ENCODE peak calls at places on chromosomes 12 and 14, in four cellular contexts. N, C, H and G are unnamed samples.
A peak's percentile ranks its signal among the peaks of the same experiment; 100 is the strongest.

GRCh38 chr12:113220593-113221180 is 577 bp upstream of the TPCN1 start:
- DNase-seq in N (no peak), C (no peak), H (no peak), G (no peak)

GRCh38 chr12:25388216-25388615 is 137.5 kb upstream of the KRAS start:
- DNase-seq in H (peak; percentile 43), N (no peak), C (no peak), G (no peak)

GRCh38 chr12:52600941-52601481 is at the start of gene KRT72:
- DNase-seq in N (no peak), C (no peak), H (no peak), G (no peak)

GRCh38 chr14:82180057-82180620 is 646.5 kb upstream of the SEL1L start:
- DNase-seq in C (no peak), H (no peak), N (no peak), G (no peak)

GRCh38 chr14:75090353-75090752 is 20.9 kb downstream of the ZC2HC1C start:
- DNase-seq in N (no peak), H (no peak), C (no peak), G (peak; percentile 17)

GRCh38 chr12:93737457-93738198 is 60.5 kb downstream of the CRADD start:
- DNase-seq in H (peak; percentile 32), C (no peak), N (no peak), G (no peak)

GRCh38 chr12:73950506-73950905 is 587.1 kb upstream of the ATXN7L3B start:
- DNase-seq in H (no peak), C (no peak), N (no peak), G (no peak)

GRCh38 chr12:4910502-4911315 is 1.0 kb downstream of the KCNA1 start:
- DNase-seq in N (no peak), H (no peak), C (no peak), G (no peak)

GRCh38 chr12:27618836-27619235 is 77.4 kb upstream of the REP15 start:
- DNase-seq in H (no peak), N (peak; percentile 29), C (peak; percentile 62), G (no peak)

GRCh38 chr12:116130431-116130830 is 147.1 kb downstream of the MED13L start:
- DNase-seq in C (peak; percentile 26), N (no peak), H (no peak), G (no peak)

GRCh38 chr14:103629503-103630121 is 601 bp downstream of the KLC1 start:
- DNase-seq in C (no peak), H (peak; percentile 68), N (no peak), G (no peak)

GRCh38 chr14:58656671-58657411 is 19.1 kb downstream of the DACT1 start:
- DNase-seq in C (no peak), H (no peak), N (no peak), G (no peak)

GRCh38 chr12:94621662-94622359 is 28.5 kb downstream of the TMCC3 start:
- DNase-seq in N (peak; percentile 23), C (peak; percentile 79), H (peak; percentile 51), G (peak; percentile 100)

GRCh38 chr12:128339121-128339520 is 72.2 kb downstream of the TMEM132C start:
- DNase-seq in N (no peak), C (no peak), H (no peak), G (no peak)

GRCh38 chr14:103070971-103071542 is 13.0 kb upstream of the LBHD2 start:
- DNase-seq in H (peak; percentile 60), C (no peak), N (no peak), G (no peak)

GRCh38 chr12:21913823-21914222 is 27.4 kb downstream of the ABCC9 start:
- DNase-seq in N (no peak), H (no peak), C (no peak), G (peak; percentile 26)

GRCh38 chr12:70598467-70599194 is 38.6 kb downstream of the PTPRB start:
- DNase-seq in N (peak; percentile 75), H (peak; percentile 24), C (peak; percentile 31), G (no peak)

GRCh38 chr14:32047791-32048190 is 29.3 kb upstream of the ARHGAP5 start:
- DNase-seq in C (no peak), N (no peak), H (no peak), G (peak; percentile 36)

GRCh38 chr14:75268638-75269550 is 9.7 kb upstream of the FOS start:
- DNase-seq in H (no peak), N (no peak), C (no peak), G (no peak)

GRCh38 chr14:102622262-102622885 is 29.9 kb downstream of the RCOR1 start:
- DNase-seq in H (no peak), C (no peak), N (peak; percentile 50), G (no peak)

GRCh38 chr12:114667669-114668150 is 16.3 kb downstream of the TBX3 start:
- DNase-seq in N (no peak), H (no peak), C (no peak), G (no peak)

GRCh38 chr12:114092981-114093380 is 126.9 kb upstream of the RBM19 start:
- DNase-seq in H (no peak), C (no peak), N (no peak), G (no peak)

GRCh38 chr12:52903285-52903854 is 1.5 kb downstream of the KRT8 start:
- DNase-seq in N (peak; percentile 82), C (peak; percentile 44), H (peak; percentile 83), G (no peak)

GRCh38 chr12:3293013-3293412 is 198.0 kb upstream of the PRMT8 start:
- DNase-seq in H (no peak), C (no peak), N (no peak), G (no peak)

GRCh38 chr14:86673523-86673969 is 1143.6 kb downstream of the FLRT2 start:
- DNase-seq in C (no peak), N (no peak), H (no peak), G (peak; percentile 67)

GRCh38 chr12:29552324-29552927 is 54.9 kb upstream of the OVCH1 start:
- DNase-seq in H (peak; percentile 70), C (peak; percentile 40), N (peak; percentile 77), G (peak; percentile 44)

GRCh38 chr12:121795029-121795977 is 1.8 kb upstream of the RHOF start:
- DNase-seq in H (peak; percentile 95), N (peak; percentile 89), C (peak; percentile 73), G (peak; percentile 71)

GRCh38 chr12:94150483-94151225 is 2.3 kb downstream of the PLXNC1 start:
- DNase-seq in N (no peak), H (peak; percentile 53), C (no peak), G (no peak)

GRCh38 chr14:31420013-31420318 is 384 bp downstream of the HEATR5A start:
- DNase-seq in C (no peak), N (no peak), H (peak; percentile 87), G (peak; percentile 33)

GRCh38 chr14:23209651-23210423 is 26.4 kb upstream of the SLC7A8 start:
- DNase-seq in C (no peak), H (no peak), N (peak; percentile 3), G (peak; percentile 98)

GRCh38 chr12:42756841-42757661 is 167.5 kb upstream of the PRICKLE1 start:
- DNase-seq in H (no peak), C (peak; percentile 97), N (peak; percentile 80), G (peak; percentile 93)

GRCh38 chr12:6764011-6764828 is 1.9 kb upstream of the PTMS start:
- DNase-seq in C (peak; percentile 99), H (peak; percentile 91), N (peak; percentile 100), G (peak; percentile 95)

GRCh38 chr14:64438181-64438839 is 27.0 kb upstream of the AKAP5 start:
- DNase-seq in C (peak; percentile 89), H (no peak), N (peak; percentile 87), G (peak; percentile 60)

GRCh38 chr12:40075458-40075857 is 30.4 kb downstream of the SLC2A13 start:
- DNase-seq in N (no peak), C (no peak), H (no peak), G (no peak)

GRCh38 chr12:53994691-53995310 is 5.2 kb upstream of the HOXC9 start:
- DNase-seq in H (no peak), C (no peak), N (no peak), G (no peak)
- H3K4me3 ChIP-seq in H (no peak overlapping the region), C (no peak overlapping the region), N (no peak overlapping the region), G (no peak overlapping the region)

DNA sequence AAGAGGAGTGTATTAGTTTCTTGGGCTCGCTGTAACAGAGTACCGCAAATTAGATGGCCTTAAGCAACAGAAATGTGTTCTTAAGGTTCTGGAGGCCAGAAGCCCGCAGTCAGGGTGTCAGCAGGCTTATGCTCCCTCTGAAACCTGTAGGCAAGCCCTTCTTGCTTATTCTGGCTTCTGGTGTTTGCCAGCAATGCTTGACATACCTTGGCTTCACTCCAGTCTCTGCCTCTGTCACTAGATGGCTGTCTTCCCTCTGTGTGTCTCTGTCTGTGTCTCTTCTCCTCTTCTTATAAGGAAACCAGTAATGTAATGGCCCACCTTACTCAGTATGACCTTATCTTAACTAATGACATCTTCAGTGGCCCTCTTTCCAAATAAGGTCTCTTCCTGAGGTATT is 85.1 kb downstream of the DERA start:
- DNase-seq in C (peak; percentile 46), N (peak; percentile 60), H (no peak), G (no peak)
- TF ChIP-seq CTCF in C (peak; percentile 33), N (peak; percentile 11), H (no peak), G (no peak)

DNA sequence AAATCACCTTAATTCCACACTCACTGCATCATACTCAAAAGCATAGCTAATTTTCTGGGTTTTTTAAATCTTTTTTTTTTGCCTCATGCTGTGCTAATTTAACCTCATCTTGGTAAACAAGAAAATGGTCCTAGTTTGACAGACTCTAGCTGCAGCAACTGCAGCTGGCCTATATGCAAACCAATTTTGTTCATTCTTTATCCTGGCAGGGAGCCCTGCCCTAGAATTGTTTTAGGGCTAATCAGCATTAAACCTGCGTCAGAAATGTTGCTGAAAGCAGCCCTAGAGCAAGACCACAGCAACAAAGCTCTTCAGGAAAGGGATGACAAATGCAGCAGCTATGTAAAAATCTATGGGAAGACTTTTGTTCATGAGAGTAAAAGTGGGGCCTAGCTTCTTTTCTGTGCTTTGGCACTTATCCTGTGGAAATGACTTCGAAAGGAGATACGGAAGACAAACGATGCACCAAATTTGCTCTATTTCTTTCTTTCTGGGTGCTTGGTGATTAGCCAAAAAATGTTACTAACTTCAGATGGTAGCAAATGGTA is 72.2 kb downstream of the DENND5B start:
- DNase-seq in C (peak; percentile 100), H (no peak), N (peak; percentile 100), G (peak; percentile 98)
- H3K4me3 ChIP-seq in C (no peak overlapping the region), H (no peak overlapping the region), N (no peak overlapping the region), G (no peak overlapping the region)

DNA sequence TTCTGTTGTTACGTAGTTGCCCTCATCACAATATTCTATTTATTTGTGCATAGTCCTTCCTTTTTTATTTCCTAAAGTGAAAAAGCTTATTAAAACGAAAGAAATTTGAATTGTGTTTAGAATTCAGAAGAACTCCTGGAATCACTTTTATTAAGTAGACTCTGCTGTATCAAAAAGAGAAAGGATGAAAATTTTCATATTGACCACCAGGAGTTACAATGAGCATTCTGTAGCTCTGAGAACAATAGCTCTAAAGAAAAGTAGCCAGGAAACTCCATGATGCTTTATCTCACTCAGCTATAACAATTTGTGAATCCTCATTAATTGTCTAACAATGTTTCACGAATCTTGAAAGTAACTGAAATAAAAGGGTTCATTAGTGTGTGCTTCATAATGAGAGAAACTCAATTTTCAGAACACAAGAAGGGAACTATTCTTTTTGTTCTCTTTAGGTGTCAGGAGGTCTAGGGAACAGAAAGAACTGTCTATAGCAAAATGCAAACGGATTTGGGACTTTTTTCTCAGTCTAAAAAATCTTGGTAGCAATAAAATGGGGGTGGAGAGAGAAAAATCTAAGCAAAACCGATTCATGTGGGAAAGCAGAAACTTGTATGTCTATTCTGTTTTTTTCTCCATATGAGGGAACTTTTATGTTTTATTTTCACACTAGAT is 19.3 kb downstream of the ASCL1 start:
- DNase-seq in C (no peak), H (no peak), N (no peak), G (no peak)
- TF ChIP-seq CTCF in C (no peak), H (no peak), N (no peak), G (no peak)

GRCh38 chr14:55053500-55053899 is 2.1 kb downstream of the MAPK1IP1L start:
- DNase-seq in N (no peak), C (no peak), H (no peak), G (no peak)
- H3K4me3 ChIP-seq in N (peak overlapping the region; percentile 99), C (no peak overlapping the region), H (no peak overlapping the region), G (no peak overlapping the region)